ENCODE peak calls at places on chromosome 3, in ten cellular contexts. J is body of pancreas; P is RWPE2; H is gastrocnemius medialis; R is ovary; X is CD4-positive, alpha-beta T cell; V is heart right ventricle; M is psoas muscle; G is HepG2; N is uterus. F is an unnamed sample. For H3K27me3, the result is how much of the 10 kb centered on the place peaks cover.

GRCh38 chr3:16142350-16143050 is 32.0 kb upstream of the GALNT15 start:
- DNase-seq in J (no peak), P (no peak), X (no peak), H (no peak), M (no peak), G (no peak), R (no peak), V (no peak), N (no peak), F (no peak)

GRCh38 chr3:61866143-61866542 is 304.8 kb downstream of the PTPRG start:
- DNase-seq in J (no peak), G (no peak), M (no peak), X (no peak), V (no peak), H (no peak), P (no peak), N (no peak), R (no peak), F (no peak)

GRCh38 chr3:77079988-77080585 is 40.2 kb downstream of the ROBO2 start:
- DNase-seq in G (no peak), X (no peak), P (no peak), N (no peak), J (no peak), R (no peak), M (no peak), V (no peak), H (no peak), F (no peak)

GRCh38 chr3:149552700-149553099 is 78.2 kb downstream of the TM4SF4 start:
- DNase-seq in R (no peak), M (no peak), X (no peak), G (no peak), J (no peak), P (no peak), H (no peak), N (no peak), V (no peak), F (no peak)

GRCh38 chr3:49013113-49013737 is 5.2 kb downstream of the DALRD3 start:
- DNase-seq in M (no peak), V (no peak), N (no peak), P (no peak), R (no peak), H (no peak), G (no peak), X (no peak), J (no peak), F (no peak)

GRCh38 chr3:18745472-18745871 is 320.3 kb upstream of the SATB1 start:
- DNase-seq in N (no peak), X (no peak), V (no peak), H (no peak), R (no peak), P (no peak), M (no peak), G (no peak), J (no peak), F (no peak)

GRCh38 chr3:135807879-135808278 is 157.6 kb upstream of the PPP2R3A start:
- DNase-seq in M (no peak), P (no peak), J (no peak), H (no peak), G (no peak), R (no peak), V (no peak), X (no peak), N (no peak), F (no peak)

GRCh38 chr3:60917136-60917535 is 334.1 kb downstream of the FHIT start:
- DNase-seq in P (no peak), V (peak), H (no peak), J (peak), X (no peak), M (no peak), G (no peak), N (no peak), R (peak), F (no peak)

GRCh38 chr3:44066806-44067205 is 174.9 kb upstream of the TOPAZ1 start:
- DNase-seq in R (no peak), H (no peak), V (no peak), P (no peak), J (no peak), G (no peak), X (no peak), M (no peak), N (no peak), F (no peak)

GRCh38 chr3:120440001-120440703 is 10.6 kb downstream of the FSTL1 start:
- DNase-seq in M (no peak), P (no peak), G (no peak), J (no peak), R (no peak), N (no peak), V (no peak), X (no peak), H (no peak), F (no peak)

GRCh38 chr3:197394464-197395321 is 96.3 kb upstream of the DLG1 start:
- DNase-seq in J (no peak), V (peak), R (peak), N (peak), G (no peak), P (peak), M (peak), X (no peak), H (no peak), F (no peak)

GRCh38 chr3:72373139-72373538 is 475.1 kb downstream of the SHQ1 start:
- DNase-seq in P (no peak), M (no peak), H (no peak), R (no peak), G (no peak), X (no peak), N (no peak), J (no peak), V (no peak), F (no peak)

GRCh38 chr3:194123735-194124134 is 12.2 kb upstream of the HES1 start:
- DNase-seq in R (no peak), V (no peak), M (no peak), J (no peak), H (no peak), G (no peak), X (no peak), N (no peak), P (no peak), F (no peak)
- H3K27me3 ChIP-seq in R (under half), V (under half), M (under half), J (under half), H (under half), G (under half), X (under half), N (under half), P (under half), F (under half)

DNA sequence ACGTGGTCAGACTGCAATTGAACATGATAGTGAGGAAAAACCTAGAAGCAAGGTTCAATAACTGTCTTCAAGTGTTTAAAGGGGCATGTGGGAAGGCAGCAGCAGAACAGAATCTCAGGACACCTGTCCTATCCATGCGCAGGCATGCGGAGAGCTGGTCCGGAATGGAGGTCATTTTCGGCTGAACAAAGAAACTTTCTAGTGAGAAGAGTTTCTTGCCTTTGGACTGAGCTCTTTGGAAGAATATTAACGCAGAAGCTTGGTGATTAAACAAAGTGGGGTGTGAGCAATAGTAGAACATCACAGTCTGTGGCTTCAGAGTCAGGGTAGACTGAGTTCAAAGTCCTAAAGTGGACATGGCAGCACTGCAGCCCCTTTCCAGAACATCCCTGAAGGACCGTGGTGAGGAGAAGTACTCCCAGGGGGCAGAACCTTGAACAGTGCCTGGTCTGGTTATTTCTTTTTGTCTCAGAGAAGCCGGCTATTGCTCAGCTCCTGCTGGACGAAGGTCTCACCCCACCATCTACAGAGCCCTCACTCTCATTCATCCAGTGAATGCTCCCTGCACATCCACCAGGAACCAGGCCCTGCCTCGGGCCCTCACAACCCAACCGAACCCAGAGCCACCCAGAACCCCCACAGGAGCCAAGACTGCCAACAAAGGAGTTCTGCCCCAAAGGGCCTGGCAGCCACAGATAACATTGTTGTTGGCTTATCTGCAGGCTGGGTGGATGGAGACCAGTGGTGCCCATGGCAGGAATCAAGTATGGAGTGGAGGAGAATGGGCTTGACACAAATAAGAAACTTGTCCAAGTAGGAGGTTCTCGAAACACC is 2.8 kb upstream of the SSUH2 start:
- DNase-seq in P (no peak), V (no peak), M (no peak), N (no peak), X (no peak), R (no peak), H (no peak), J (no peak), G (peak), F (no peak)
- H3K27me3 ChIP-seq in P (under half), V (under half), M (under half), N (under half), X (under half), R (under half), H (under half), J (under half), G (under half), F (under half)

DNA sequence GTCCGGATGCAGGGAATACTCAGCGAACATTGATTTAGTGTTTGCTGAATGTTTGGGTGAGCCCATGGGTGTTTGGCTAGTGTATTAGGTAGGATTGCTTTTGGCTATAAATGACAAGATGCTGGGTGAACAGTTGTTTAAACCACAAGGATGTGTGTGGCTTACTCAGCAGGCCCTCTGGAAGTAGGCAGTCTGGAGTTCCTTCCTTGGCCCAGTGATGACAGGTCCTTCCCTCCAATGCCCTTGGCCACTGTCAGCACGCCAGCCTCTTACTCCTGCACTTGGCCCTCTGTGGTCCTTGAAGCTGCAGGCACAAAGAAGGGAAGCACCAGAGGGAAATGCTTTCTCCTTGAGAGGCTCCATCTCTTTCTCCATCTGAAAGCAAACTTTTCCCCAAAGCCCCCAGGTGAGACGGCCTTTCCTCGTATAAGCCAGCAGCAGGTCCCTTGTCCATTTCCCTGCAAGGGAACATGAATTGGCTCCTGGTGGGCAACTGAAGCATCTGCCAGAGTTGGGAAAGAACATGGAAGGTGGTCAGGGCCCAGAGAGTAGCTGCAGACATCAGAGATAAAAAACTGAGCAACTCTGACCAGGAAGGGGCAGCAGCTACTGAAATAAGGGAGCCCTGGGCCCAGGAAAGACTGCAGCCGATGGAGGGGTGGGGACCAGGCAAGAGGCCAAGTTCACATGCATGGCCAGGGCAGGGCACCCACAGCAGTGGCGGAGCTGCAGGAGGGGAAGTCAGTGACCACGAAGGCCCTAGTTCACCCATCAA is 105.0 kb downstream of the TPRA1 start:
- DNase-seq in V (no peak), P (peak), M (no peak), G (no peak), N (no peak), J (no peak), X (no peak), H (no peak), R (no peak), F (no peak)
- H3K27me3 ChIP-seq in V (under half), P (under half), M (under half), G (under half), N (under half), J (under half), X (under half), H (under half), R (under half), F (under half)

DNA sequence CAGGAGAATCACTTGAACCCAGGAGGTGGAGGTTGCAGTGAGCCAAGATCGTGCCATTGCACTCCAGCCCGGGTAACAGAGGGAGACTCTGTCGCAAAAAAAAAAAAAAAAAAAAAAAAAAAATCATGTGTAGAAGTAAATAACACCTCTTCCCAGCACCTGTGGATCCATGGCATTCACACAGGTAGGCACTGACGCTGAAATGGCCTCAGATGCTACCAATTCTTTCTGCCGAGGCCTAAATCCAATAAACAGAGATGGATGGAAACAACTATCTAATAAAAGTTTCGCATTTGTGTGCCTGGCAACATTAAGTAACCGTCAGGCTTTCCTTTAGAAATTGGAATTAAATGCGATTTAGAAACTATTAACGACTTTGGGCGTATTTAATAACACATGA is 10.3 kb upstream of the LRRC2 start:
- DNase-seq in J (no peak), M (no peak), H (no peak), R (no peak), X (no peak), G (no peak), P (no peak), N (no peak), V (no peak), F (no peak)
- H3K27me3 ChIP-seq in J (under half), M (under half), H (under half), R (under half), X (under half), G (under half), P (under half), N (under half), V (under half), F (under half)

DNA sequence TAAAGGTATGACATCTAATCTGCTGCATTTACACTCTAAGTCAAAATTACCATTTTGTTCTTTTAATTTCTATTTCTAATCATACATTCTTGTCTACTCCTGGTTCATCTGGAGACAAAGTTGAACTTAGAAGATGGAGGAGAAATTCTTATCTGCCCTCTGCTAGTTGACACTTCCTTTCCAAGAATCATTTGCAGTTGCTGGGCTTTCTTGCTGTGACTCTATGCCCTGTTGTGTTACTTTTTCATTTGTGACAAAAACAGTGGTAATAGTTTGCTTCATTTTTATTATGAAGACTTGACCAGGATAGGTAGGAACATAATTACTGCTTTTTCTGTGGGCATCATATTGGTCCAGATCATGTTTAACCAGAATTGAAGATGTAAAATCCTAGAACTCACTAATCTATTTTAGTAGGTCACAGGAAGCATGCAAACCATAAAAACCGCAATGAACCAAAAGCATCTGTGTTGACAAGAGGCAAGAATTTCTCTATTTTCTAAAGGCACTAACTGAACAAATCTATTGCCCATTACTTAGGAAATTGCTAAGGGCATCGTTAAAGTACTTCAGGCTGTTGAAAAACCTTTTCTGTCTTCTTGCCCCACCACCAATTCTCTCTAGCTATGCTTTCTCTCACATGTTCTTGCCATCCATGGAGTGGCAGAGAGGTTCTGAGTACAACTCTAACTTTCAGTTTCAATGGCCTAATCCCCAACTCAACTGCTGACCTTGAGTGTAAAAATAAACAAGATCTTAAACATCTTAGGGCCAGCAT is 4.2 kb upstream of the CCR2 start:
- DNase-seq in V (no peak), J (no peak), N (no peak), G (no peak), R (no peak), M (no peak), H (no peak), X (no peak), P (no peak), F (no peak)
- H3K27me3 ChIP-seq in V (under half), J (under half), N (under half), G (under half), R (under half), M (under half), H (under half), X (under half), P (under half), F (under half)

GRCh38 chr3:112789787-112790186 is 56.9 kb downstream of the CD200R1L start:
- DNase-seq in H (no peak), V (no peak), P (no peak), M (no peak), N (no peak), R (no peak), G (no peak), X (no peak), J (no peak), F (no peak)

GRCh38 chr3:112786881-112787625 is 59.6 kb downstream of the CD200R1L start:
- DNase-seq in H (no peak), V (no peak), G (no peak), J (no peak), P (no peak), M (no peak), R (no peak), X (no peak), N (no peak), F (no peak)

GRCh38 chr3:112785321-112786001 is 61.2 kb downstream of the CD200R1L start:
- DNase-seq in M (no peak), G (no peak), H (no peak), V (no peak), N (no peak), X (no peak), R (no peak), J (no peak), P (no peak), F (no peak)

GRCh38 chr3:112782481-112782880 is 64.2 kb downstream of the CD200R1L start:
- DNase-seq in M (no peak), J (no peak), V (no peak), H (no peak), P (no peak), X (no peak), G (no peak), N (no peak), R (no peak), F (no peak)

DNA sequence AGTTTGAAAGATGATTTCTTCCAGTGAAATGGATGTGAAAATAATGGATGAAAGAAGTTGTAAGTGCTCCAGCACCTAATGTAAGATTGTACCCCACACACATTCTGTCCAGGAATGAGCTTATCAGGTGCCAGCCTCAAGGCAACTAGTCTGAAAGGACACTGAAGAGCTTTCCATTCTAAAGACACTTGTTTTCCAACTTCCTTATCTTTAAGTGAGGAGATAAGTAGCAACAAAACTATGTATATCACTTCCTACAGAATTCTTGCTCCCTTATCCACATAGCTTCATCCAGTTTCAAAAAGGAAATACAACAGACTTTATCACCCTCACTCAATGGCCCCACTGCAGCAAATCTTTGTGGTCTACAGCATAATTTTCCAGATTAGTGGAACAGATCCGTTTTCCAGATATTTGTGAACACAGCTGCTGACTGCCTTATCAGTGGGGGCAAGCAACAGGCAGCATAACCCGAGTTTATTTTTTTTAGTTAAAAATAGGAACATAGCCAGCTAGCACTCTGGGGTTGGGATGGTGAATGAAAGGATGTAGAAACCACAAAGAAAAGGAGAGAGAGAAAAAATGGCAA is 60.6 kb downstream of the CD200R1L start:
- DNase-seq in J (no peak), R (no peak), M (no peak), X (no peak), G (no peak), N (no peak), P (no peak), H (no peak), V (no peak), F (no peak)
- H3K27me3 ChIP-seq in J (under half), R (under half), M (under half), X (under half), G (under half), N (under half), P (under half), H (under half), V (under half), F (under half)

GRCh38 chr3:143037867-143038266 is 36.5 kb downstream of the U2SURP start:
- DNase-seq in R (no peak), X (no peak), H (no peak), P (no peak), M (no peak), G (no peak), V (no peak), J (no peak), N (no peak), F (peak)
- H3K27me3 ChIP-seq in R (under half), X (under half), H (under half), P (under half), M (under half), G (under half), V (under half), J (under half), N (under half), F (under half)

DNA sequence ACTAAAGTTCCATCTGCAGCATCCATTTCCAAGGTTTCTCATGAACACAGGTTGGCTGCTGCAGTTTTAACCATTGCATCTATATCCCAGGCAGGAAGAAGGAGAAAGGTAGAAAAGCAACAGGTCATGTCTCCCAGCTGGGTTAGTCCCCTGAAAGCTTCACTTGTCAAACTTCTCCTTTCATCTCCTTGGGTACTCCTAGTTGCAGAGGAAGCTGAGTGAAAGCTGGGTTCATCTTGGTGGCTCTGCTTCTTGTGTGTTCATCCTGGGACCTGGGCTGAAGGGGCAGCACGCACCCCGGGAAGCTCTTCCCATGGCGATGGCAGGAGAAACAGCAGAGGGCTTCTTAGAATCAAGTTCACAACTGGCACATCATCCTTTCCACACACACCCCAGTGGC is 61.3 kb upstream of the NR2C2 start:
- DNase-seq in P (no peak), J (no peak), M (no peak), N (no peak), H (no peak), G (no peak), V (no peak), R (no peak), X (no peak), F (no peak)
- H3K27me3 ChIP-seq in P (under half), J (under half), M (under half), N (under half), H (under half), G (under half), V (under half), R (under half), X (under half), F (under half)

GRCh38 chr3:186828340-186828739 is 14.2 kb upstream of the ADIPOQ start:
- DNase-seq in V (no peak), R (no peak), X (no peak), H (no peak), M (no peak), J (no peak), G (no peak), P (no peak), N (no peak), F (no peak)
- H3K27me3 ChIP-seq in V (half or more), R (under half), X (half or more), H (half or more), M (half or more), J (under half), G (under half), P (half or more), N (under half), F (under half)

F was measured in A673.